ENCODE peak calls at places on chromosomes 6 and 20, in ten cellular contexts. F is progenitor cell of endocrine pancreas, L is uterus, P is body of pancreas, S is GM20000, G is PC-9, H is Panc1, T is breast epithelium, Q is A549, I is GM06990. M is an unnamed sample.

GRCh38 chr6:51495016-51495805 is 592.2 kb downstream of the PKHD1 start:
- DNase-seq in H (no peak), G (no peak), L (no peak), Q (no peak), P (peak; percentile 33), T (no peak), F (no peak), S (no peak), I (no peak), M (no peak)

GRCh38 chr6:141057761-141058160 is 1075.0 kb upstream of the GJE1 start:
- DNase-seq in L (no peak), Q (no peak), S (no peak), P (no peak), I (no peak), T (no peak), H (no peak), F (no peak), G (no peak), M (no peak)

GRCh38 chr6:27311806-27312145 is 297 bp downstream of the POM121L2 start:
- DNase-seq in T (no peak), I (no peak), L (no peak), H (no peak), P (no peak), S (no peak), F (no peak), G (no peak), Q (no peak), M (no peak)

GRCh38 chr20:52761867-52762266 is 210.3 kb upstream of the TSHZ2 start:
- DNase-seq in Q (no peak), L (no peak), F (no peak), T (no peak), P (no peak), H (no peak), G (no peak), I (no peak), S (no peak), M (no peak)

GRCh38 chr6:157789297-157789696 is 33.7 kb upstream of the SNX9 start:
- DNase-seq in G (no peak), T (no peak), F (no peak), Q (no peak), L (no peak), I (no peak), P (no peak), S (no peak), H (no peak), M (no peak)

GRCh38 chr6:149563203-149563927 is 2.8 kb upstream of the GINM1 start:
- DNase-seq in H (no peak), P (no peak), Q (peak; percentile 39), F (no peak), L (no peak), G (no peak), S (no peak), T (no peak), I (no peak), M (no peak)

GRCh38 chr6:133631421-133631820 is 257.5 kb upstream of the TCF21 start:
- DNase-seq in F (no peak), L (no peak), G (peak; percentile 24), I (no peak), T (no peak), H (no peak), Q (no peak), P (no peak), S (no peak), M (no peak)

GRCh38 chr20:52948491-52948890 is 23.7 kb upstream of the TSHZ2 start:
- DNase-seq in Q (no peak), T (no peak), F (no peak), S (no peak), H (no peak), L (no peak), I (no peak), G (no peak), P (no peak), M (no peak)

GRCh38 chr20:1094706-1095220 is 23.6 kb upstream of the PSMF1 start:
- DNase-seq in Q (no peak), F (no peak), T (no peak), G (no peak), H (no peak), S (no peak), L (no peak), P (no peak), I (no peak), M (no peak)

GRCh38 chr6:25007269-25007699 is 71.5 kb upstream of the RIPOR2 start:
- DNase-seq in H (no peak), T (no peak), Q (no peak), P (no peak), L (no peak), I (peak; percentile 70), G (no peak), F (no peak), S (peak; percentile 60), M (no peak)

GRCh38 chr6:1136415-1136774 is 175.5 kb upstream of the FOXQ1 start:
- DNase-seq in S (no peak), Q (no peak), L (no peak), T (no peak), F (no peak), H (no peak), G (no peak), I (no peak), P (peak; percentile 22), M (no peak)

GRCh38 chr6:159074866-159075265 is 30.1 kb upstream of the TAGAP start:
- DNase-seq in F (no peak), S (no peak), T (no peak), I (no peak), H (no peak), Q (no peak), L (no peak), P (no peak), G (no peak), M (no peak)

GRCh38 chr6:134379086-134379485 is 61.2 kb upstream of the SGK1 start:
- DNase-seq in P (peak; percentile 86), I (peak; percentile 41), H (no peak), F (peak; percentile 59), T (no peak), Q (no peak), S (peak; percentile 46), L (no peak), G (peak; percentile 78), M (no peak)

GRCh38 chr6:127554435-127555006 is 22.5 kb upstream of the C6orf58 start:
- DNase-seq in G (peak; percentile 31), F (no peak), S (peak; percentile 20), T (no peak), I (no peak), L (no peak), P (peak; percentile 54), Q (peak; percentile 33), H (no peak), M (no peak)

GRCh38 chr6:104995989-104996617 is 39.2 kb downstream of the LIN28B start:
- DNase-seq in Q (no peak), G (no peak), H (peak; percentile 13), P (no peak), I (no peak), T (no peak), L (no peak), S (no peak), F (no peak), M (no peak)

GRCh38 chr6:147248859-147249258 is 44.6 kb downstream of the STXBP5 start:
- DNase-seq in F (no peak), Q (no peak), G (no peak), L (no peak), P (no peak), S (no peak), I (no peak), T (no peak), H (no peak), M (no peak)

GRCh38 chr6:166514196-166514595 is 72.3 kb downstream of the RAMACL start:
- DNase-seq in H (no peak), L (no peak), S (no peak), Q (no peak), P (no peak), I (no peak), T (no peak), G (no peak), F (no peak), M (no peak)

GRCh38 chr6:138618168-138618567 is 118.9 kb upstream of the NHSL1 start:
- DNase-seq in F (no peak), Q (no peak), T (no peak), L (no peak), P (no peak), S (no peak), H (no peak), G (no peak), I (no peak), M (no peak)

GRCh38 chr20:23161968-23162696 is 76.0 kb upstream of the CD93 start:
- DNase-seq in T (peak; percentile 67), P (peak; percentile 73), Q (no peak), I (peak; percentile 38), F (no peak), S (no peak), H (no peak), G (peak; percentile 22), L (peak; percentile 43), M (no peak)

GRCh38 chr20:4998160-4998651 is 3.1 kb downstream of the SLC23A2 start:
- DNase-seq in T (no peak), I (no peak), H (no peak), F (no peak), P (no peak), Q (peak; percentile 55), G (no peak), L (no peak), S (peak; percentile 68), M (no peak)
- TF ChIP-seq CTCF in T (no peak), I (peak; percentile 37), H (no peak), F (peak; percentile 10), P (no peak), Q (no peak), G (no peak), L (no peak), S (no peak), M (peak; percentile 36)

DNA sequence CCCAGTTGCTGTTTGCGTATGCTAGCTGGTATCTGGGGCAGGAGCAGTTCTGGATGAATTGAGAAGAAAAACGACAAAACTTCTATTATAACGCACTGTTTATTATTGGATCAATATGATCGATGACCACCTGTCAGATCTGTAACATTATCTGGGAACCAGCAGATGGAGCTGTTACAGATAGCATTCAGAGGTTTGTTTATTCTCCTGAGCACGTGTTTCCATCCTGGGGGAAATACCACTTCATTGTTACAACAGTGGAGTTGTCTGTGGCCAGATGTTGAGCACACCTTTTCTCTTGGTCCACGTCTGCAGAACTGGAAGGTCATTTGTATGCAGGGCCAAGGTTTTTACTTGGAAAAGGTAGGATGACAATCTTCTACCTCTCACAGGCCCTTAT is 16.0 kb upstream of the NKX2-2 start:
- DNase-seq in L (no peak), G (no peak), Q (no peak), F (no peak), H (no peak), I (no peak), T (no peak), S (peak; percentile 39), P (no peak), M (no peak)
- TF ChIP-seq CTCF in L (no peak), G (no peak), Q (peak; percentile 41), F (peak; percentile 42), H (peak; percentile 52), I (peak; percentile 48), T (no peak), S (peak; percentile 6), P (peak; percentile 26), M (peak; percentile 63)

GRCh38 chr20:16701296-16701695 is 28.5 kb upstream of the SNRPB2 start:
- DNase-seq in I (no peak), T (no peak), P (peak; percentile 6), L (no peak), F (no peak), G (no peak), Q (no peak), S (peak; percentile 28), H (peak; percentile 1), M (no peak)
- TF ChIP-seq CTCF in I (peak; percentile 61), T (no peak), P (peak; percentile 20), L (no peak), F (peak; percentile 34), G (peak; percentile 43), Q (peak; percentile 14), S (peak; percentile 26), H (peak; percentile 33), M (peak; percentile 41)

GRCh38 chr20:39880890-39881289 is 808.1 kb downstream of the MAFB start:
- DNase-seq in S (no peak), L (no peak), I (no peak), F (no peak), Q (peak; percentile 1), P (no peak), T (no peak), G (no peak), H (no peak), M (no peak)
- TF ChIP-seq CTCF in S (no peak), L (no peak), I (peak; percentile 37), F (no peak), Q (no peak), P (no peak), T (no peak), G (no peak), H (no peak), M (peak; percentile 23)